ENCODE peak calls at places on chromosomes 6 and 20, in five cellular contexts. One of them, this sample, is unnamed.

GRCh38 chr6:49890988-49891387 is 24.7 kb upstream of the CRISP1 start:
- DNase-seq in colonic mucosa: no peak
- DNase-seq in pancreas: no peak
- DNase-seq in uterus: no peak
- DNase-seq in H1: peak; percentile 43
- DNase-seq in this sample: no peak

GRCh38 chr6:76230711-76231110 is 158.2 kb upstream of the IMPG1 start:
- DNase-seq in colonic mucosa: no peak
- DNase-seq in pancreas: peak; percentile 20
- DNase-seq in uterus: no peak
- DNase-seq in H1: no peak
- DNase-seq in this sample: no peak

GRCh38 chr20:5127204-5127858 is 523 bp downstream of the CDS2 start:
- DNase-seq in colonic mucosa: peak; percentile 62
- DNase-seq in pancreas: peak; percentile 47
- DNase-seq in uterus: peak; percentile 46
- DNase-seq in H1: peak; percentile 57
- DNase-seq in this sample: peak; percentile 86

GRCh38 chr20:6180531-6180930 is 57.7 kb upstream of the FERMT1 start:
- DNase-seq in colonic mucosa: no peak
- DNase-seq in pancreas: no peak
- DNase-seq in uterus: no peak
- DNase-seq in H1: no peak
- DNase-seq in this sample: no peak

GRCh38 chr6:113833537-113833936 is 23.6 kb upstream of the MARCKS start:
- DNase-seq in colonic mucosa: no peak
- DNase-seq in pancreas: no peak
- DNase-seq in uterus: no peak
- DNase-seq in H1: no peak
- DNase-seq in this sample: no peak

GRCh38 chr20:11454966-11455799 is 462.5 kb upstream of the BTBD3 start:
- DNase-seq in colonic mucosa: peak; percentile 52
- DNase-seq in pancreas: no peak
- DNase-seq in uterus: no peak
- DNase-seq in H1: no peak
- DNase-seq in this sample: no peak

GRCh38 chr6:122631571-122632249 is 21.5 kb downstream of the PKIB start:
- DNase-seq in colonic mucosa: no peak
- DNase-seq in pancreas: no peak
- DNase-seq in uterus: no peak
- DNase-seq in H1: no peak
- DNase-seq in this sample: no peak

GRCh38 chr6:19319005-19319404 is 518.2 kb upstream of the ID4 start:
- DNase-seq in colonic mucosa: no peak
- DNase-seq in pancreas: no peak
- DNase-seq in uterus: no peak
- DNase-seq in H1: no peak
- DNase-seq in this sample: no peak

GRCh38 chr6:128655978-128656498 is 135.6 kb upstream of the PTPRK start:
- DNase-seq in colonic mucosa: no peak
- DNase-seq in pancreas: no peak
- DNase-seq in uterus: no peak
- DNase-seq in H1: no peak
- DNase-seq in this sample: no peak

GRCh38 chr6:21847712-21848111 is 254.2 kb downstream of the SOX4 start:
- DNase-seq in colonic mucosa: no peak
- DNase-seq in pancreas: no peak
- DNase-seq in uterus: no peak
- DNase-seq in H1: no peak
- DNase-seq in this sample: no peak

GRCh38 chr6:91098006-91098405 is 511.1 kb upstream of the MAP3K7 start:
- DNase-seq in colonic mucosa: no peak
- DNase-seq in pancreas: no peak
- DNase-seq in uterus: no peak
- DNase-seq in H1: no peak
- DNase-seq in this sample: no peak

GRCh38 chr6:96171112-96171511 is 155.3 kb downstream of the FUT9 start:
- DNase-seq in colonic mucosa: no peak
- DNase-seq in pancreas: no peak
- DNase-seq in uterus: no peak
- DNase-seq in H1: no peak
- DNase-seq in this sample: no peak

GRCh38 chr6:42402184-42402583 is 49.5 kb downstream of the TRERF1 start:
- DNase-seq in colonic mucosa: no peak
- DNase-seq in pancreas: no peak
- DNase-seq in uterus: no peak
- DNase-seq in H1: no peak
- DNase-seq in this sample: no peak

GRCh38 chr6:158629376-158630221 is 14.9 kb downstream of the DYNLT1 start:
- DNase-seq in colonic mucosa: peak; percentile 15
- DNase-seq in pancreas: peak; percentile 38
- DNase-seq in uterus: peak; percentile 14
- DNase-seq in H1: peak; percentile 60
- DNase-seq in this sample: no peak

GRCh38 chr20:40986774-40987173 is 41.8 kb upstream of the TOP1 start:
- DNase-seq in colonic mucosa: no peak
- DNase-seq in pancreas: no peak
- DNase-seq in uterus: no peak
- DNase-seq in H1: peak; percentile 6
- DNase-seq in this sample: no peak

GRCh38 chr20:5078399-5078958 is 41.3 kb downstream of the PCNA start:
- DNase-seq in colonic mucosa: peak; percentile 81
- DNase-seq in pancreas: peak; percentile 61
- DNase-seq in uterus: no peak
- DNase-seq in H1: no peak
- DNase-seq in this sample: peak; percentile 89

GRCh38 chr6:75530696-75531095 is 37.1 kb upstream of the FILIP1 start:
- DNase-seq in colonic mucosa: no peak
- DNase-seq in pancreas: no peak
- DNase-seq in uterus: no peak
- DNase-seq in H1: no peak
- DNase-seq in this sample: no peak

DNA sequence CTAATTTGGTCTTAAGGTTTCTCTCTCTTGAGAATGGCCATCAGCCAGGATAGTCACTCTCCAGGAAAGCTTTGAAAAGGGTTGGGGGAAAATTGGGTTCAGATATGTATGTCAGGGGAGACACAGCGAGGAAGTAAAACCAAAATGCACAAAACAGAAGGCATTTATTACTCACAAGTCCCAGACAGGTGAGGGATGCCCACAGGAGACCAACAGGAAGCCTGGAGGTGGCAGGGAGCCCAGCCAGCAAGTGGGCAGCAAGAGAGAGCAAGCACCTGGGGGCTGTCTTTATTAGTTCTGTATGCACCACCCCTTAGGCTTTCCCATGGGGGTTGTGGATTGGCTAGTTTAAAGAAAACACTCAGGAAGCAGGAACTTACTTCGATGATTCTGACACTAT is 707.7 kb downstream of the KIF16B start:
- DNase-seq in colonic mucosa: no peak
- DNase-seq in pancreas: no peak
- DNase-seq in uterus: no peak
- DNase-seq in H1: no peak
- DNase-seq in this sample: no peak
- H3K27ac ChIP-seq in colonic mucosa: no peak overlapping the region
- H3K27ac ChIP-seq in pancreas: no peak overlapping the region
- H3K27ac ChIP-seq in uterus: no peak overlapping the region
- H3K27ac ChIP-seq in H1: no peak overlapping the region
- H3K27ac ChIP-seq in this sample: no peak overlapping the region

GRCh38 chr20:33685328-33686007 is 717 bp downstream of the E2F1 start:
- DNase-seq in colonic mucosa: peak; percentile 77
- DNase-seq in pancreas: no peak
- DNase-seq in uterus: no peak
- DNase-seq in H1: peak; percentile 63
- DNase-seq in this sample: no peak
- H3K4me3 ChIP-seq in colonic mucosa: peak overlapping the region; percentile 42
- H3K4me3 ChIP-seq in pancreas: peak overlapping the region; percentile 43
- H3K4me3 ChIP-seq in uterus: peak overlapping the region; percentile 34
- H3K4me3 ChIP-seq in H1: peak overlapping the region; percentile 86
- H3K4me3 ChIP-seq in this sample: peak overlapping the region; percentile 47

GRCh38 chr20:32031007-32031958 is 20.8 kb upstream of the HCK start:
- DNase-seq in colonic mucosa: peak; percentile 75
- DNase-seq in pancreas: peak; percentile 77
- DNase-seq in uterus: peak; percentile 64
- DNase-seq in H1: peak; percentile 96
- DNase-seq in this sample: peak; percentile 93
- H3K27me3 ChIP-seq in colonic mucosa: peaks cover 4% of the 10 kb centered on the region
- H3K27me3 ChIP-seq in pancreas: no peaks in the 10 kb centered on the region
- H3K27me3 ChIP-seq in uterus: no peaks in the 10 kb centered on the region
- H3K27me3 ChIP-seq in H1: no peaks in the 10 kb centered on the region
- H3K27me3 ChIP-seq in this sample: no peaks in the 10 kb centered on the region

GRCh38 chr20:57580478-57581201 is 19.7 kb downstream of the PCK1 start:
- DNase-seq in colonic mucosa: no peak
- DNase-seq in pancreas: no peak
- DNase-seq in uterus: no peak
- DNase-seq in H1: no peak
- DNase-seq in this sample: peak; percentile 61

GRCh38 chr20:57582029-57582378 is 21.1 kb downstream of the PCK1 start:
- DNase-seq in colonic mucosa: no peak
- DNase-seq in pancreas: no peak
- DNase-seq in uterus: no peak
- DNase-seq in H1: no peak
- DNase-seq in this sample: no peak

GRCh38 chr20:57583289-57584257 is 22.7 kb downstream of the PCK1 start:
- DNase-seq in colonic mucosa: no peak
- DNase-seq in pancreas: no peak
- DNase-seq in uterus: no peak
- DNase-seq in H1: no peak
- DNase-seq in this sample: no peak

GRCh38 chr20:57581202-57582028 is 20.5 kb downstream of the PCK1 start:
- DNase-seq in colonic mucosa: no peak
- DNase-seq in pancreas: no peak
- DNase-seq in uterus: no peak
- DNase-seq in H1: no peak
- DNase-seq in this sample: peak; percentile 35

DNA sequence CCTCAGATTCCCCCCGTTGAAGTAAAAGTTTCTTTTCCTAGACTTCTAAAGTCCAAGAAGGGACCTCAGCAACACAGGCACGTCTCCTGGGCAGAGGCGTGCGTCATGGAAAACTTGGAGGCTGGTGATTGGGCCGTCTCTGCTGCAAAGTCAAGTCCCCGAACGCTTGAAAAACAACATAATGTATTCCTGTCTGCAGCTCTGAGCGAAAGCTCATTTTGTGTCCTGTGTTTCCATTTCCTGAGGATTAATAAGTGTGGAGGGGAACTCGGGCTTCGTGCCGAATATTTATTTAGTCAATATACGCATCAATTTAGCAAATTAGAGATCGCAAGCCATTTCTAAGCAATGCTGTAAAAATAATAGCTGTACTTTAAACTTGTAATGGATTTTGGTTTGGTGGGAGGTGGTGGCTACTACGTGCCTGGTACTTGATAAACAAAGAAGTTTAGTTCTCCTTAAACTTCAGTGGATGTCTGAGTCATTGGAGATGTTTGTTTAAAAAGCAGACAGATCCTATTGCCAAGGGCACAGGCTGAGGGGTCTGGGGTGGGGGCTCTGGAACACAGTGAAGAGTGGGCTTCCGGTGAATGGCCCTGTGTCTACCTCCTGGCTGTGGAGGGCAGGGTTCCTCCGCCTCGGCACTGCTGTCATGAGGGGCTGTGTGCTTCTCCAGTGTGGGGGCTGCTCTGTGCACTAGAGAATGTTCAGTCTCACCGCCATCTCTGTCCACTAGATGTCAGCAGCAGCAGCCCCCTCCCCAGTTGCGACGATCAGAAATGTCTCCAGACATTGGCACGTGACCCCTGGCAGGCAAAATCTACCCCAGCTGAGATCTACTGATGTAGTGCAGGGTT is 21.8 kb downstream of the PCK1 start:
- DNase-seq in colonic mucosa: no peak
- DNase-seq in pancreas: no peak
- DNase-seq in uterus: peak; percentile 60
- DNase-seq in H1: peak; percentile 63
- DNase-seq in this sample: peak; percentile 85
- H3K27ac ChIP-seq in colonic mucosa: peak overlapping the region; percentile 36
- H3K27ac ChIP-seq in pancreas: no peak overlapping the region
- H3K27ac ChIP-seq in uterus: peak overlapping the region; percentile 38
- H3K27ac ChIP-seq in H1: no peak overlapping the region
- H3K27ac ChIP-seq in this sample: peak overlapping the region; percentile 44

GRCh38 chr20:36860811-36861624 is 14.9 kb upstream of the TLDC2 start:
- DNase-seq in colonic mucosa: no peak
- DNase-seq in pancreas: no peak
- DNase-seq in uterus: no peak
- DNase-seq in H1: no peak
- DNase-seq in this sample: no peak
- H3K4me3 ChIP-seq in colonic mucosa: no peak overlapping the region
- H3K4me3 ChIP-seq in pancreas: peak overlapping the region; percentile 50
- H3K4me3 ChIP-seq in uterus: peak overlapping the region; percentile 71
- H3K4me3 ChIP-seq in H1: no peak overlapping the region
- H3K4me3 ChIP-seq in this sample: no peak overlapping the region

DNA sequence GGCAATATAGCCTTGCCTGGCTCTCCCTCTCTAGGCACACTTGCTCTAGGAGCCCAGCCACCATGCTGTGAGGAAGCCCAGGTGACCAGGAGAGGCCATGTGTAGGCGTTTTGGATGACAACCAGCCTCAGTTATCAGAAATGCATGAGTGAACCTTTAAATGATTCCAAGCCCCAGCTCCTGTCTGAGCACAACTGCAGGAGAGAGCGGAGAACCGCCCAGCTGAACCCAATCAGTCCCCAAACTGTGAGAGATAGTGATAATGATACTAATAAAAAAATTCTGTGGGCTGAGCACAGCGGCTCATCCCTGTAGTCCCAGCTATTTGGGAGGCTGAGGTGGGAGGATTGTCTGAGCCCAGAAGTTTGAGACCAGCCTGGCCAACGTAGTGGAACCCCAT is 83.8 kb upstream of the TOX2 start:
- DNase-seq in colonic mucosa: no peak
- DNase-seq in pancreas: no peak
- DNase-seq in uterus: no peak
- DNase-seq in H1: no peak
- DNase-seq in this sample: no peak
- H3K27me3 ChIP-seq in colonic mucosa: no peaks in the 10 kb centered on the region
- H3K27me3 ChIP-seq in pancreas: no peaks in the 10 kb centered on the region
- H3K27me3 ChIP-seq in uterus: no peaks in the 10 kb centered on the region
- H3K27me3 ChIP-seq in H1: no peaks in the 10 kb centered on the region
- H3K27me3 ChIP-seq in this sample: no peaks in the 10 kb centered on the region

DNA sequence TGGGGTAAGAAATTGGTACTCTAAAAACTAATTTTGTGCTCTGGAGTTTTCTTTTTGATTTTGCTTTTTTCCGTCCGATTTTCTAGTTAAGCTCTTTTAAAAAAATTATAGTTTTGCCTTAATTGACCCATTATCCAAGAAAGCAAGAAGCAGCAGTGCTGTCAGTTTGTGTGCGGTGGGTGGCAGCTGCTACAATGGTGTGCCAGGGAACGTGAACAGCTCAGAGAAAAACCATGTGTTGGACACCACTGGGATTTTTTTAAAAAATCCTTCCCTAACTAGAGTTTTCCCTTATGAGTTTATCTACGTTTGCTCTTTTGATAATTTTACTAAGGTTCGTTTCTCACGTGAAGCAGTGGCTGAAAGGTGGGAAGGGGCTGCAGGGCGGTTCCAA is 8.0 kb downstream of the MAP3K5 start:
- DNase-seq in colonic mucosa: no peak
- DNase-seq in pancreas: no peak
- DNase-seq in uterus: no peak
- DNase-seq in H1: no peak
- DNase-seq in this sample: no peak
- H3K27ac ChIP-seq in colonic mucosa: peak overlapping the region; percentile 56
- H3K27ac ChIP-seq in pancreas: no peak overlapping the region
- H3K27ac ChIP-seq in uterus: no peak overlapping the region
- H3K27ac ChIP-seq in H1: no peak overlapping the region
- H3K27ac ChIP-seq in this sample: peak overlapping the region; percentile 26

This sample was measured in aorta.